ENCODE peak calls at places on chromosomes 3 and 15, in four cellular contexts. R is SK-N-SH, V is H1, X is HepG2. H is an unnamed sample.

GRCh38 chr3:113614402-113614801 is 82.0 kb downstream of the USF3 start:
- DNase-seq in V (no peak), R (no peak), X (no peak), H (no peak)

GRCh38 chr15:41876007-41876406 is 17.8 kb downstream of the SPTBN5 start:
- DNase-seq in X (no peak), R (no peak), V (no peak), H (no peak)

GRCh38 chr3:9036327-9037112 is 73.2 kb upstream of the RAD18 start:
- DNase-seq in V (no peak), X (no peak), R (peak), H (no peak)

GRCh38 chr3:50737511-50738251 is 63.0 kb downstream of the DOCK3 start:
- DNase-seq in V (no peak), R (no peak), X (no peak), H (no peak)

GRCh38 chr3:46353090-46353489 is 821 bp upstream of the CCR2 start:
- DNase-seq in X (no peak), R (no peak), V (no peak), H (no peak)

GRCh38 chr15:43928152-43928551 is 101.3 kb downstream of the WDR76 start:
- DNase-seq in V (peak), R (no peak), X (no peak), H (no peak)

GRCh38 chr3:169340055-169340454 is 323.5 kb downstream of the MECOM start:
- DNase-seq in V (no peak), X (no peak), R (no peak), H (no peak)

GRCh38 chr3:34396288-34396687 is 597.9 kb downstream of the PDCD6IP start:
- DNase-seq in R (no peak), X (no peak), V (no peak), H (no peak)

GRCh38 chr3:128075516-128076464 is 23.6 kb downstream of the SEC61A1 start:
- DNase-seq in R (peak), V (peak), X (no peak), H (no peak)
- TF ChIP-seq TCF12 in R (no peak), V (no peak), X (no peak), H (no peak)

DNA sequence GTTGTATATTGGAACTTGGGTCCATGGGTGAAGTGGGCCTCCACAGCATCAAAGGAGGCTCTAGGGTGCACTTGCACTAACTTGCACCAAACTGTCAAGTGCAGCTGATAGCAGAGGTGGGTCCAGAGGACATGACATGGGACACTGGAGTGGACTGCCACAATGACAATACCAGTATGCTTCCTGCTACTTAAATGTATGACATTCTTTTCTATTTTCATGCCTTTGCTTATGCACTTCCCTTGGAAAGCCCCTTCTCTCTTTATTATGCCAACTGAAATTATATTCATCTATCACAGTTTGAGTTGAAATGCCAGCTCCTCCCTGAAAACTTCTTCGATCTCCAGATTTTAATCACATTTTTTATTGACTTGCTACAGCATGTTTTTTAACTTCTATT is 101.8 kb downstream of the CFAP20DC start:
- DNase-seq in X (no peak), V (no peak), R (no peak), H (no peak)
- TF ChIP-seq TCF12 in X (no peak), V (no peak), R (no peak), H (no peak)

GRCh38 chr15:75785771-75786563 is 57.3 kb upstream of the UBE2Q2 start:
- DNase-seq in R (peak), X (peak), V (peak), H (no peak)

GRCh38 chr15:75786564-75786925 is 56.7 kb upstream of the UBE2Q2 start:
- DNase-seq in X (no peak), V (no peak), R (peak), H (no peak)

GRCh38 chr15:75779504-75779903 is 63.7 kb upstream of the UBE2Q2 start:
- DNase-seq in R (no peak), V (no peak), X (no peak), H (no peak)

GRCh38 chr15:75782926-75783325 is 60.3 kb upstream of the UBE2Q2 start:
- DNase-seq in R (no peak), V (no peak), X (no peak), H (no peak)
- TF ChIP-seq TCF12 in R (no peak), V (no peak), X (no peak), H (no peak)

GRCh38 chr3:4543110-4543509 is 50.0 kb downstream of the ITPR1 start:
- DNase-seq in X (no peak), R (no peak), V (no peak), H (no peak)
- TF ChIP-seq TCF12 in X (no peak), R (no peak), V (no peak), H (no peak)

DNA sequence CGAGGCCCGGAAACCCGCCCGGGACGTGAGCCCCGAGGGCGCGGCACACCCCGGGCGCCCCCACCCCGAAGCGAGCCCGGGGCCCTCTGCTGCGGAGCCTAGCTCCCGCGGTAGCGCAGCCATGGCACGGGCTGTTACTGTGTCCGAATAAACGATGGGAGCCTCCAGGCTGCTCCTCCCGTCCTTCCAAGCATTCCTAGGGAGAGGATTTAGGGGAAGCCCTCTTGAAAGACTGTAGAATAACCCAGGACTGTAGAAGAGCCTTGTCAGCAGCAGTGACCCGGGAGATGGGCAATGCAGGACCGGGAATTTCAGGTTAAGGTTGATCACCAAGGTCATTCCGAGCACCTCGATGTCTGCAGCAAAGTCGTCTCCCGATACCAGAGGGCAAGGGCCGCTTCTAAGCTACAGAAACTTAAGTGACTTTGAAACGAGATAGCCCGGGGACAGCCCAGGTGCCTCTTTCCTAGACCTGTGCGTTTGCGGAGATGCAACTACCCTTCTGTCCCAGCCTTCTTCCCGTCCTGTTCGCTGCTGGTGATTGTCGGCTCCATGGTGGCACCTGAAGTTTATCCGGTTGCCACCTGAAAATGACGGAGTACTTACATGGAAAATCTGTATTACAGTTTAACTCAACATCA is 729 bp upstream of the MYO5A start:
- DNase-seq in R (no peak), V (peak), X (no peak), H (no peak)
- TF ChIP-seq TCF12 in R (no peak), V (no peak), X (no peak), H (no peak)

DNA sequence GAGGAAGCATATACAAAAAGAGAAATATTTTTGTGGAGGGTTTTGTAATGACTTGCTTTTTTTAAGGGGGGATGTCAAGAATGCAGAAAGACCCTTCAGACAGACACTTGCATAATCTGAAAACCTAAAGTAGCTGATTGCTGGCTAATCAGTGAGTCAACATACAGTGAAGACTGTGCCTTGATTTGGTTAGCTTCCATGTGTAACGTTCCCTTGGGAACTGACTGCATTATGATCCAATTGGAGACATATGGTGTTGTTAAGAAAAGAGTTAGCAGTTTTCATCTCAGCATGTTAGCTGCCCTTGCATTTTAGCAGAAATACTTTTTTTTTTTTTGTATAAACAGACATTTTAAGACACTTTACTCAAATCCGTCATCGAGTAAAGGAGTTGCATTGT is 483.2 kb downstream of the RBMS3 start:
- DNase-seq in R (no peak), X (no peak), V (no peak), H (no peak)
- TF ChIP-seq TCF12 in R (peak), X (no peak), V (no peak), H (no peak)

DNA sequence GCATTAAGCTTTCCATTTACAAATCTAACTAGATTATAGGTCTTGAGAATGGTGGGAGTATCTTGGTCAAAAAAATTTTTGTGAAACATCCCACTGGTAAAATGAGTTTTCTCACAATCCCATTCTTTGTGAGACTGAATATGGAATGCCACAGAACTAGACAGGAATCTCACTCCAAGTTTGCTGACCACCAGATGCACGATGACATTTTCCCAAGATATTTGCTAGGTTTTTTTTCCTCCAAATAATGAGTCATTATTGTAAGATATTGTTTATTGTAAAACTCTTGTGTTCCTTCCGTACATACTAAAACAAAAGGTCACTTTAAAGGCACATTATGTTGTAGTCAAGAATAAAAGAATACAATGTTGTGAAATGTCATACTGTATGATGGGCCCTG is 53.9 kb downstream of the COPS2 start:
- DNase-seq in X (no peak), V (no peak), R (no peak), H (no peak)
- TF ChIP-seq TCF12 in X (no peak), V (no peak), R (no peak), H (no peak)

GRCh38 chr3:183491109-183491922 is 62.9 kb upstream of the MCF2L2 start:
- DNase-seq in X (no peak), R (no peak), V (peak), H (no peak)
- TF ChIP-seq TCF12 in X (no peak), R (no peak), V (no peak), H (no peak)

DNA sequence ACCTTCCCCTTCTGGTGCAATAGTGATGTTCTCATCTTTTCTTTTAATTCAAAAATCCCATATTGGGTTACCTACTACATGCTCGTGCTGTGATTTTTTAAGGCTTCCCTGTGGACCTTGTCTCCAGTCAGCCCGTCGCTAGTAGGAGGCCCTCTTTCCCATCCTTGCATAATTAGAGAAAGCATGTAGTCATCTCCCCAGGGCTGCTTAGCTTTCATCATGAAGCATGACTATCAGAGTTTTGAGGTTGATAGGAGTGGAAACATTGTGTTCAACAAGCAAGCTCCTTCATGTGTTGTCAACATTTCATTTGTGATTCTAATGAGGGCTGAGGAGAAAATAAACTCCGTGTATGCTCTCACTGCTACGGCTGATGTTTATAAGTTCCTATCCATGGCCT is 8.7 kb upstream of the LRTM1 start:
- DNase-seq in V (no peak), R (no peak), X (no peak), H (no peak)
- TF ChIP-seq TCF12 in V (no peak), R (no peak), X (no peak), H (no peak)

GRCh38 chr15:71677766-71678165 is 132.6 kb upstream of the NR2E3 start:
- DNase-seq in R (no peak), V (no peak), X (no peak), H (no peak)

GRCh38 chr15:71682051-71682450 is 128.3 kb upstream of the NR2E3 start:
- DNase-seq in V (no peak), R (no peak), X (no peak), H (no peak)

GRCh38 chr15:71678191-71678590 is 132.2 kb upstream of the NR2E3 start:
- DNase-seq in V (no peak), X (no peak), R (no peak), H (no peak)

GRCh38 chr15:71679223-71680078 is 130.9 kb upstream of the NR2E3 start:
- DNase-seq in X (peak), V (no peak), R (no peak), H (no peak)

DNA sequence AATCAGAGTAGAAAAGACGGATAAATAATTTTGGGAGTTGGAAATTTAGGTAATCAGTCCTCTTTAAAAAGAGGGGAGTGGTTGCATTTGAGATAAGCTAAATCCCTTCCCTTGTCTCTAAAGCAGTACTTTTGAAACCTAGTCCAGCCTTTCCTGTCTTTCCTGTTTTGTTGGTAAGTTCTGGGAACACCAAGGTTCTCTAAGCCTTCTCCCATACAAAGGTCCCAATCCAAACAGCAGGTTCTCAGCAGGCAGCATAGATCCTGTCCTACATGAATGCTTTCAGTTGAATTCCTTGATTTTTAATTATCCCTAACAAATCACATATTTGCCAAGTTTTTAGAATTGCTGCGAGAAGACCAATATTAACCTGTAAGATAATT is 130.3 kb upstream of the NR2E3 start:
- DNase-seq in X (no peak), V (no peak), R (no peak), H (no peak)
- TF ChIP-seq TCF12 in X (no peak), V (no peak), R (no peak), H (no peak)